ENCODE peak calls at places on chromosome 15, in nine cellular contexts. X, L, T, Y, K, C, D, V and S are unnamed samples.

GRCh38 chr15:76368135-76368588 is 31.6 kb downstream of the ISL2 start:
- DNase-seq in D (no peak), X (no peak), Y (no peak), V (no peak), T (no peak), L (no peak), K (no peak), C (no peak), S (no peak)

GRCh38 chr15:41585140-41586047 is 26.4 kb downstream of the TYRO3 start:
- DNase-seq in V (peak; percentile 61), C (no peak), L (no peak), T (no peak), D (peak; percentile 56), X (peak; percentile 56), Y (peak; percentile 84), K (peak; percentile 69), S (no peak)

GRCh38 chr15:55741592-55742497 is 1.1 kb downstream of the PRTG start:
- DNase-seq in C (no peak), T (no peak), Y (no peak), L (no peak), K (peak; percentile 70), X (peak; percentile 18), D (no peak), V (no peak), S (no peak)

GRCh38 chr15:66707310-66708160 is 5.5 kb downstream of the SMAD6 start:
- DNase-seq in Y (peak; percentile 78), K (peak; percentile 88), X (peak; percentile 55), D (peak; percentile 61), C (no peak), V (peak; percentile 44), T (no peak), L (no peak), S (no peak)

GRCh38 chr15:30889231-30889630 is 14.5 kb upstream of the FAN1 start:
- DNase-seq in Y (no peak), C (no peak), V (no peak), K (no peak), X (no peak), T (no peak), L (no peak), D (no peak), S (no peak)

GRCh38 chr15:74400915-74401757 is 32.6 kb downstream of the SEMA7A start:
- DNase-seq in Y (peak; percentile 41), L (no peak), T (no peak), V (no peak), D (no peak), K (no peak), C (no peak), X (peak; percentile 49), S (no peak)

GRCh38 chr15:76253851-76254440 is 57.3 kb downstream of the ETFA start:
- DNase-seq in L (no peak), X (peak; percentile 18), T (no peak), Y (no peak), V (no peak), K (peak; percentile 15), C (no peak), D (no peak), S (no peak)

GRCh38 chr15:69393831-69394491 is 20.2 kb upstream of the KIF23 start:
- DNase-seq in L (no peak), T (no peak), D (no peak), Y (no peak), K (no peak), C (no peak), V (no peak), X (no peak), S (no peak)

GRCh38 chr15:48331796-48332641 is 790 bp downstream of the DUT start:
- DNase-seq in L (peak; percentile 15), V (peak; percentile 58), C (peak; percentile 47), K (peak; percentile 78), X (no peak), D (peak; percentile 76), T (peak; percentile 86), Y (peak; percentile 74), S (peak; percentile 77)

GRCh38 chr15:31276596-31277298 is 49.9 kb upstream of the KLF13 start:
- DNase-seq in V (no peak), L (no peak), K (no peak), D (no peak), Y (no peak), X (no peak), T (peak; percentile 25), C (no peak), S (no peak)

GRCh38 chr15:91075761-91076160 is 24.3 kb upstream of the SV2B start:
- DNase-seq in Y (no peak), V (no peak), K (no peak), L (no peak), T (no peak), C (no peak), D (no peak), X (no peak), S (no peak)

GRCh38 chr15:41499109-41499851 is 5.6 kb downstream of the ITPKA start:
- DNase-seq in Y (peak; percentile 15), X (no peak), C (no peak), T (no peak), D (no peak), V (no peak), L (no peak), K (no peak), S (no peak)

GRCh38 chr15:83208357-83208661 is 686 bp upstream of the HDGFL3 start:
- DNase-seq in X (peak; percentile 30), K (peak; percentile 82), T (no peak), V (no peak), C (no peak), D (no peak), Y (peak; percentile 17), L (no peak), S (no peak)
- H3K4me3 ChIP-seq in X (peak overlapping the region; percentile 87), K (peak overlapping the region; percentile 99), T (peak overlapping the region; percentile 97), V (peak overlapping the region; percentile 64), C (peak overlapping the region; percentile 42), D (peak overlapping the region; percentile 78), Y (peak overlapping the region; percentile 72), L (peak overlapping the region; percentile 94), S (peak overlapping the region; percentile 87)

DNA sequence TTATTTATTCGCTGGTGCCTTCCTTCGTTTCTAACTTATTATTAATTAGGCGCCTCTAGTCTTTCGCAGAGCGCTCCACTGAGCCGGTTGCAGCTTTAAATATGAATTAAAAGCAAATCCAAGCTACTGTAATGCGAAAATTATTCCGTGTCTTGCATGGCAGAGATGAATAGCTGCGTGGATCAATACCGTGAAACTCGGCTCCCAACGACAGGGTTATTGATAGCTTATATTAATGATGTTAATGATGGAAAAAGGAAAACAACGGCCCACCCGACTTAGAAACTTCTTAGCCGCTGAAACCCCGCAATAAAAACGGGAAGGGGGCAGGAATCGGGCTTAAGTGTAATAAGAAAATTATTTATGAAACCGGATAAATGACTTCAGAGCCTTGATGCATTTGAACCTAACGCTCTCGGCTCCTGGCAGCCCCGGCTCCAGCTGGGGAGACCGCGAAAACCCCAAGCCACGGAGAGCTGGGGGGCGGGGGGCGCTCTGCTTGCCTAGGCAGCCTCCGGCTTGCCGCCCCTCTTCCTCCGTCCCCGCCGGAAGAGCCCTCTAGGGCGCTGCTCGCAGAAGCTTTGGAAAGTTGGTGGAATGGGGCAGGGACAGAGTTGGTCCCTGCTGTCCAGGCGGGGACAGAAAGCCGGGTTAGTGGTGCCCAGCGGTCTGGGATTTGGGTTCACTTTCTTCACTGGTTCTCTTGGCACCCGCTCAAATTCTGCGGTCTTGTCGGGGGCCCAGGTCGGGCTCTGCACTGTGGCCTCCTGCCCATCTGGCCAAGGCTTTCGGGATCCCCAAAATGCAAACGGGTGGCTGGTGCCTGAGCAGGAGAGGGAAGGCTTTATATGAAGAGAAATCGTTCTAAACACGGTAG is 7.7 kb upstream of the ONECUT1 start:
- DNase-seq in D (no peak), X (no peak), C (no peak), L (no peak), Y (no peak), T (peak; percentile 54), K (no peak), V (no peak), S (no peak)
- H3K4me3 ChIP-seq in D (no peak overlapping the region), X (no peak overlapping the region), C (no peak overlapping the region), L (peak overlapping the region; percentile 37), Y (no peak overlapping the region), T (peak overlapping the region; percentile 16), K (no peak overlapping the region), V (peak overlapping the region; percentile 6), S (peak overlapping the region; percentile 32)

DNA sequence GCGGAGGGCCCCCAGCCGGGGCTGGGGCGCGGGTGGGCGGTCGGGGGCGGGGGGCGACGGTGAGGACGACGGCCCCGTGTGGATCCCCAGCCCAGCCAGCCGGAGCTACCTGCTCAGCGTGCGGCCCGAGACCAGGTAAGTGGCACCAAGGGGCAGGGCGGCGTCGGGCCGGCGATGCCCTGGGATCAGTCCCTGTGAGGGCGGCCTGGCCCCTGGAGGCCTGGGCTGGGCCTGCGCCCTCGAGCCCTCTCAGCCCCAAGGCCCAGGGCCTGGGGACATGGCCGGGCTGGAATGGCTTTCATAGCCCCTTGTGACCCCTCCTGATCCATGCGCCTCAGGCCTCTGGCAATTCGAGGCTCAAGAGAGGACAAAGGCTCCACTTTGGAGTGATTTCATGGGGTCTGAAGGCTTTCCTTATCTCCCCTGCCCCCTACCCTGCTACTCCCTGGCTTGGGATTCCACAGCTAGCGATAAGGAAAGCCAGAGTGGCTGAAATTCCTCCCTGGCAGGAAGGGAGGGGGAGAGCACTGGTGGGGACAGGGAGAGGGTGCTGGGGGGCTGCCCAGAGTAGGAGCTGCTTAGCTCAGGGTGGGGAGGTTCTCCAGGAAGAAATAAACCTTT is 415 bp downstream of the ALPK3 start:
- DNase-seq in V (no peak), C (no peak), L (no peak), Y (no peak), D (no peak), K (peak; percentile 72), T (no peak), X (no peak), S (peak; percentile 75)
- H3K4me3 ChIP-seq in V (peak overlapping the region; percentile 40), C (no peak overlapping the region), L (peak overlapping the region; percentile 67), Y (no peak overlapping the region), D (no peak overlapping the region), K (peak overlapping the region; percentile 26), T (peak overlapping the region; percentile 19), X (peak overlapping the region; percentile 5), S (peak overlapping the region; percentile 71)

DNA sequence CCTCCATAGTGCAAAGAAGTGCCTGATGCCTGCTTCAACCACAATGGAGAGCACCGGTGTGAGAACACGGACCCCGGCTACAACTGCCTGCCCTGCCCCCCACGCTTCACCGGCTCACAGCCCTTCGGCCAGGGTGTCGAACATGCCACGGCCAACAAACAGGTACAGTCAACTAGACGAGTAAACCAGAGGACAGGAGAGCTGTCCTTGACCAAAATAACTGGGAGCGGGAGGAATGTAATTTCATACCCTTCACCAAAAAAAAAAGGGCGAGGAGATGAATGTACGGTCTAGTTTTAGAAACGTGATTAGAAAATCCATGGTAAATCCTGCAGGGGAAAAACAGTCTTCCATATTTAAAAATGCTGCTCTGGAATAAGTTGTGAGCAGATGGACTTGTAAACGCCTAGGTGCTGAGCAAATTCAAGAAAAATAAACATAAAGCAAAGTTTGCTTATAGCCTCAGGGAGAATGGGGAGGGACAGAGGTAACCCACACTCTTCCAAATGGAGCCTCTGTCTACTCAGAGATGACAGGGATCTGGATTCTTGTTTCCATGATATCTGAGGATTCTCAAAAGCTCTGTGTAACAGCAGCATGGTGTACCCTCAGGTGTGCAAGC is 8.4 kb downstream of the THBS1 start:
- DNase-seq in L (no peak), Y (peak; percentile 39), V (no peak), C (no peak), D (no peak), X (no peak), T (no peak), K (no peak), S (no peak)
- H3K4me3 ChIP-seq in L (no peak overlapping the region), Y (peak overlapping the region; percentile 74), V (no peak overlapping the region), C (no peak overlapping the region), D (no peak overlapping the region), X (no peak overlapping the region), T (no peak overlapping the region), K (no peak overlapping the region), S (no peak overlapping the region)

GRCh38 chr15:98548172-98548971 is 100.0 kb upstream of the IGF1R start:
- DNase-seq in Y (peak; percentile 62), T (peak; percentile 87), C (no peak), K (peak; percentile 80), L (peak; percentile 67), D (peak; percentile 70), X (peak; percentile 51), V (peak; percentile 71), S (peak; percentile 81)
- H3K4me3 ChIP-seq in Y (peak overlapping the region; percentile 67), T (peak overlapping the region; percentile 55), C (peak overlapping the region; percentile 48), K (peak overlapping the region; percentile 46), L (peak overlapping the region; percentile 73), D (peak overlapping the region; percentile 62), X (peak overlapping the region; percentile 49), V (peak overlapping the region; percentile 57), S (peak overlapping the region; percentile 74)